ENCODE peak calls at places on chromosomes 2 and 18, in five cellular contexts. E is lower lobe of right lung; W is T-cell; D is OCI-LY7; V is stimulated activated CD8-positive, alpha-beta memory T cell treated with anti-CD3 and anti-CD28 coated beads, Interleukin-7, amount 100 ng/mL, for 4 hours. C is an unnamed sample.

GRCh38 chr2:4995466-4995865 is 696.7 kb upstream of the SOX11 start:
- DNase-seq in E (no peak), W (no peak), D (peak; percentile 2), V (no peak), C (no peak)

GRCh38 chr2:174338155-174338495 is 3.4 kb downstream of the SP9 start:
- DNase-seq in E (no peak), W (no peak), D (no peak), V (no peak), C (no peak)

GRCh38 chr2:24912986-24913385 is 7.1 kb downstream of the ADCY3 start:
- DNase-seq in E (no peak), W (no peak), D (no peak), V (no peak), C (no peak)

GRCh38 chr2:59578349-59578748 is 975.1 kb downstream of the BCL11A start:
- DNase-seq in E (no peak), W (no peak), D (no peak), V (no peak), C (no peak)

GRCh38 chr2:230473378-230473777 is 57.4 kb downstream of the SP100 start:
- DNase-seq in E (no peak), W (no peak), D (peak; percentile 68), V (no peak), C (peak; percentile 22)

GRCh38 chr2:70923378-70924015 is 12.2 kb upstream of the ATP6V1B1 start:
- DNase-seq in E (no peak), W (no peak), D (peak; percentile 28), V (no peak), C (no peak)

GRCh38 chr2:151975460-151976414 is 123.1 kb downstream of the CACNB4 start:
- DNase-seq in E (no peak), W (no peak), D (no peak), V (no peak), C (no peak)

GRCh38 chr18:13437801-13438506 is 219.4 kb downstream of the LDLRAD4 start:
- DNase-seq in E (no peak), W (peak; percentile 43), D (peak; percentile 80), V (peak; percentile 30), C (peak; percentile 72)

GRCh38 chr2:147017976-147018645 is 826.7 kb upstream of the ACVR2A start:
- DNase-seq in E (no peak), W (no peak), D (no peak), V (no peak), C (no peak)

GRCh38 chr18:56652802-56653201 is 1.6 kb downstream of the WDR7 start:
- DNase-seq in E (no peak), W (no peak), D (no peak), V (no peak), C (no peak)

GRCh38 chr2:168851674-168852320 is 38.4 kb downstream of the SPC25 start:
- DNase-seq in E (no peak), W (no peak), D (no peak), V (no peak), C (no peak)

GRCh38 chr2:187500585-187501359 is 52.7 kb upstream of the CALCRL start:
- DNase-seq in E (no peak), W (no peak), D (no peak), V (no peak), C (no peak)

GRCh38 chr2:40466926-40467325 is 15.0 kb upstream of the SLC8A1 start:
- DNase-seq in E (no peak), W (no peak), D (no peak), V (no peak), C (no peak)

GRCh38 chr2:12416600-12416999 is 300.1 kb upstream of the TRIB2 start:
- DNase-seq in E (peak; percentile 69), W (peak; percentile 60), D (peak; percentile 7), V (peak; percentile 40), C (peak; percentile 65)

GRCh38 chr2:84855730-84856129 is 25.2 kb downstream of the TRABD2A start:
- DNase-seq in E (no peak), W (no peak), D (no peak), V (no peak), C (no peak)

GRCh38 chr18:44839239-44839666 is 158.6 kb downstream of the SETBP1 start:
- DNase-seq in E (peak; percentile 79), W (peak; percentile 45), D (no peak), V (peak; percentile 57), C (peak; percentile 46)

GRCh38 chr2:148614332-148615049 is 30.1 kb upstream of the EPC2 start:
- DNase-seq in E (peak; percentile 50), W (no peak), D (no peak), V (no peak), C (no peak)

GRCh38 chr2:69945447-69945846 is 16.0 kb downstream of the ASPRV1 start:
- DNase-seq in E (peak; percentile 79), W (no peak), D (no peak), V (no peak), C (no peak)

GRCh38 chr2:106065268-106065982 is 128.7 kb downstream of the UXS1 start:
- DNase-seq in E (no peak), W (no peak), D (no peak), V (no peak), C (no peak)